ENCODE peak calls at places on chromosome 18, in eight cellular contexts. One of them, this sample, is unnamed.
A peak's percentile ranks its signal among the peaks of the same experiment; 100 is the strongest.

GRCh38 chr18:21264651-21265050 is 22.6 kb downstream of the GREB1L start:
- DNase-seq in HCT116: no peak
- DNase-seq in cardiac muscle cell: peak; percentile 44
- DNase-seq in HepG2: peak; percentile 89
- DNase-seq in AG09309: no peak
- DNase-seq in HFF-Myc: no peak
- DNase-seq in epithelial cell of esophagus: peak; percentile 67
- DNase-seq in fibroblast of lung: peak; percentile 8
- DNase-seq in this sample: no peak

GRCh38 chr18:13371689-13372404 is 153.3 kb downstream of the LDLRAD4 start:
- DNase-seq in HCT116: no peak
- DNase-seq in cardiac muscle cell: no peak
- DNase-seq in HepG2: no peak
- DNase-seq in AG09309: no peak
- DNase-seq in HFF-Myc: no peak
- DNase-seq in epithelial cell of esophagus: no peak
- DNase-seq in fibroblast of lung: no peak
- DNase-seq in this sample: no peak

GRCh38 chr18:68387246-68387645 is 327.7 kb downstream of the TMX3 start:
- DNase-seq in HCT116: no peak
- DNase-seq in cardiac muscle cell: no peak
- DNase-seq in HepG2: no peak
- DNase-seq in AG09309: peak; percentile 51
- DNase-seq in HFF-Myc: no peak
- DNase-seq in epithelial cell of esophagus: peak; percentile 44
- DNase-seq in fibroblast of lung: no peak
- DNase-seq in this sample: no peak

GRCh38 chr18:79479761-79480161 is 84.0 kb downstream of the NFATC1 start:
- DNase-seq in HCT116: no peak
- DNase-seq in cardiac muscle cell: no peak
- DNase-seq in HepG2: no peak
- DNase-seq in AG09309: no peak
- DNase-seq in HFF-Myc: no peak
- DNase-seq in epithelial cell of esophagus: no peak
- DNase-seq in fibroblast of lung: no peak
- DNase-seq in this sample: peak; percentile 50

GRCh38 chr18:25350561-25351201 is 1.3 kb downstream of the ZNF521 start:
- DNase-seq in HCT116: no peak
- DNase-seq in cardiac muscle cell: peak; percentile 65
- DNase-seq in HepG2: no peak
- DNase-seq in AG09309: no peak
- DNase-seq in HFF-Myc: no peak
- DNase-seq in epithelial cell of esophagus: peak; percentile 6
- DNase-seq in fibroblast of lung: peak; percentile 61
- DNase-seq in this sample: no peak

GRCh38 chr18:292271-292670 is 24.4 kb upstream of the THOC1 start:
- DNase-seq in HCT116: no peak
- DNase-seq in cardiac muscle cell: peak; percentile 34
- DNase-seq in HepG2: no peak
- DNase-seq in AG09309: no peak
- DNase-seq in HFF-Myc: no peak
- DNase-seq in epithelial cell of esophagus: no peak
- DNase-seq in fibroblast of lung: no peak
- DNase-seq in this sample: no peak

GRCh38 chr18:26526128-26526965 is 22.0 kb downstream of the KCTD1 start:
- DNase-seq in HCT116: no peak
- DNase-seq in cardiac muscle cell: no peak
- DNase-seq in HepG2: no peak
- DNase-seq in AG09309: no peak
- DNase-seq in HFF-Myc: no peak
- DNase-seq in epithelial cell of esophagus: no peak
- DNase-seq in fibroblast of lung: no peak
- DNase-seq in this sample: no peak

GRCh38 chr18:46950064-46950656 is 32.8 kb downstream of the KATNAL2 start:
- DNase-seq in HCT116: no peak
- DNase-seq in cardiac muscle cell: peak; percentile 14
- DNase-seq in HepG2: peak; percentile 30
- DNase-seq in AG09309: no peak
- DNase-seq in HFF-Myc: no peak
- DNase-seq in epithelial cell of esophagus: peak; percentile 19
- DNase-seq in fibroblast of lung: peak; percentile 24
- DNase-seq in this sample: no peak

GRCh38 chr18:59921384-59921891 is 21.6 kb downstream of the PMAIP1 start:
- DNase-seq in HCT116: no peak
- DNase-seq in cardiac muscle cell: no peak
- DNase-seq in HepG2: no peak
- DNase-seq in AG09309: no peak
- DNase-seq in HFF-Myc: no peak
- DNase-seq in epithelial cell of esophagus: no peak
- DNase-seq in fibroblast of lung: no peak
- DNase-seq in this sample: no peak

GRCh38 chr18:58174285-58174684 is 130.3 kb downstream of the NEDD4L start:
- DNase-seq in HCT116: no peak
- DNase-seq in cardiac muscle cell: no peak
- DNase-seq in HepG2: no peak
- DNase-seq in AG09309: no peak
- DNase-seq in HFF-Myc: no peak
- DNase-seq in epithelial cell of esophagus: no peak
- DNase-seq in fibroblast of lung: no peak
- DNase-seq in this sample: no peak

GRCh38 chr18:21489119-21489750 is 111.3 kb downstream of the ESCO1 start:
- DNase-seq in HCT116: peak; percentile 40
- DNase-seq in cardiac muscle cell: peak; percentile 77
- DNase-seq in HepG2: peak; percentile 63
- DNase-seq in AG09309: no peak
- DNase-seq in HFF-Myc: peak; percentile 26
- DNase-seq in epithelial cell of esophagus: peak; percentile 74
- DNase-seq in fibroblast of lung: peak; percentile 72
- DNase-seq in this sample: no peak

GRCh38 chr18:74457043-74457742 is at the start of gene DIPK1C:
- DNase-seq in HCT116: no peak
- DNase-seq in cardiac muscle cell: no peak
- DNase-seq in HepG2: no peak
- DNase-seq in AG09309: no peak
- DNase-seq in HFF-Myc: no peak
- DNase-seq in epithelial cell of esophagus: no peak
- DNase-seq in fibroblast of lung: no peak
- DNase-seq in this sample: peak; percentile 31

GRCh38 chr18:74389161-74389927 is 67.8 kb downstream of the DIPK1C start:
- DNase-seq in HCT116: no peak
- DNase-seq in cardiac muscle cell: peak; percentile 17
- DNase-seq in HepG2: no peak
- DNase-seq in AG09309: no peak
- DNase-seq in HFF-Myc: no peak
- DNase-seq in epithelial cell of esophagus: no peak
- DNase-seq in fibroblast of lung: no peak
- DNase-seq in this sample: no peak

GRCh38 chr18:42038936-42039335 is 83.9 kb downstream of the PIK3C3 start:
- DNase-seq in HCT116: no peak
- DNase-seq in cardiac muscle cell: peak; percentile 88
- DNase-seq in HepG2: no peak
- DNase-seq in AG09309: peak; percentile 94
- DNase-seq in HFF-Myc: peak; percentile 43
- DNase-seq in epithelial cell of esophagus: peak; percentile 45
- DNase-seq in fibroblast of lung: peak; percentile 59
- DNase-seq in this sample: no peak

GRCh38 chr18:46324556-46324955 is 220.4 kb downstream of the HAUS1 start:
- DNase-seq in HCT116: peak; percentile 56
- DNase-seq in cardiac muscle cell: peak; percentile 85
- DNase-seq in HepG2: no peak
- DNase-seq in AG09309: peak; percentile 13
- DNase-seq in HFF-Myc: peak; percentile 17
- DNase-seq in epithelial cell of esophagus: peak; percentile 83
- DNase-seq in fibroblast of lung: peak; percentile 69
- DNase-seq in this sample: no peak

DNA sequence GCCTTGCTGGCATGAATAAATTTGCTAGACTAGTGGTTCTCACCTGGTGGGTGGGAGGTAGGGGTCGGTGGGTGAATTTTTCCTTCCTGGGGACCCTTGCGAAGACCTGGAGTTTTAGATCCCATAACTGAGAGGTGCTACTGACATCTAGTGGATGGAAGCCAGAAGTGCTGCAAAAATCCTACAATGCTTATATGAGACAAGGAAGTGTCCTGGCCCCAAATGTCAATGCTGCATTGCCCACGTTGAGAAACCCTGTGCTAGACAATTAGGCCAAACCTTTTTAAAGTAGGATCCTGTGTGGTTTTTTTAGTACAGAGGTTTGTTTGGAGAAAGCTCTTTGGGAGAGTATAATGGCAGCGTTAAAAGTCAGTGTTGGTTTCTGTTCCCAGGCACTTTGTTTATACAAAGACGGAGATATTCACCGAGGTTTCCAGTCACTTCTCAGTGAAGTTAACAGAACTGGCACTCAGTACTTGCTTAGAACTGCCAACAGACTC is 9.6 kb downstream of the SERPINB8 start:
- DNase-seq in HCT116: peak; percentile 41
- DNase-seq in cardiac muscle cell: peak; percentile 80
- DNase-seq in HepG2: peak; percentile 66
- DNase-seq in AG09309: no peak
- DNase-seq in HFF-Myc: peak; percentile 52
- DNase-seq in epithelial cell of esophagus: peak; percentile 33
- DNase-seq in fibroblast of lung: peak; percentile 76
- DNase-seq in this sample: no peak
- H3K4me3 ChIP-seq in HCT116: no peak overlapping the region
- H3K4me3 ChIP-seq in cardiac muscle cell: no peak overlapping the region
- H3K4me3 ChIP-seq in HepG2: no peak overlapping the region
- H3K4me3 ChIP-seq in AG09309: peak overlapping the region; percentile 26
- H3K4me3 ChIP-seq in HFF-Myc: no peak overlapping the region
- H3K4me3 ChIP-seq in epithelial cell of esophagus: no peak overlapping the region
- H3K4me3 ChIP-seq in fibroblast of lung: peak overlapping the region; percentile 46
- H3K4me3 ChIP-seq in this sample: peak overlapping the region; percentile 43

DNA sequence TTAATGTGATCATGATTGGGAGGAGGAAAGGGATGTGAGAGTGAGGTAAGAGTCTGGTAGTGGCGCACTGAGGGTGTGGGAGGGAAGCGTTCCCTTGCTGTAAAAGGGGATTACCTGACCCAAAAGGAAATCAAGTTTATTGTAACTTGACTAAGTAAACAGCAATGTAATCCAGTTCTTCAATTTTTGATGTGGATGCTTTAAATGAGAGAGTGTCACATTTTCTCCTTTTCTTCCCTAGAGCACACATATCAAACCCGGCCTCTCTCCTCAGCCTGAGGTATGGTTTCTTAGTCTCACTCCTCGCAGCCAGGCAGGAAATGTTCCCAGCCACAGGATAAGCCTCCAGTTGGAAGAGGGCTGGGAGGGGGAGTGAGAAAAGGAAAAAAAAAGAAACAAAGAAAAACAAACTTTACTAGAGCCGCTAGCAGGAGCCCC is 688 bp upstream of the ARHGAP28 start:
- DNase-seq in HCT116: no peak
- DNase-seq in cardiac muscle cell: no peak
- DNase-seq in HepG2: no peak
- DNase-seq in AG09309: no peak
- DNase-seq in HFF-Myc: no peak
- DNase-seq in epithelial cell of esophagus: no peak
- DNase-seq in fibroblast of lung: no peak
- DNase-seq in this sample: no peak
- H3K4me3 ChIP-seq in HCT116: no peak overlapping the region
- H3K4me3 ChIP-seq in cardiac muscle cell: peak overlapping the region; percentile 34
- H3K4me3 ChIP-seq in HepG2: no peak overlapping the region
- H3K4me3 ChIP-seq in AG09309: peak overlapping the region; percentile 48
- H3K4me3 ChIP-seq in HFF-Myc: peak overlapping the region; percentile 55
- H3K4me3 ChIP-seq in epithelial cell of esophagus: peak overlapping the region; percentile 52
- H3K4me3 ChIP-seq in fibroblast of lung: no peak overlapping the region
- H3K4me3 ChIP-seq in this sample: peak overlapping the region; percentile 65

GRCh38 chr18:34397286-34397896 is 172.7 kb upstream of the NOL4 start:
- DNase-seq in HCT116: no peak
- DNase-seq in cardiac muscle cell: no peak
- DNase-seq in HepG2: peak; percentile 70
- DNase-seq in AG09309: no peak
- DNase-seq in HFF-Myc: no peak
- DNase-seq in epithelial cell of esophagus: no peak
- DNase-seq in fibroblast of lung: no peak
- DNase-seq in this sample: no peak

GRCh38 chr18:34400837-34401236 is 176.1 kb upstream of the NOL4 start:
- DNase-seq in HCT116: no peak
- DNase-seq in cardiac muscle cell: no peak
- DNase-seq in HepG2: no peak
- DNase-seq in AG09309: no peak
- DNase-seq in HFF-Myc: no peak
- DNase-seq in epithelial cell of esophagus: no peak
- DNase-seq in fibroblast of lung: no peak
- DNase-seq in this sample: no peak

GRCh38 chr18:34401775-34402174 is 177.1 kb upstream of the NOL4 start:
- DNase-seq in HCT116: no peak
- DNase-seq in cardiac muscle cell: no peak
- DNase-seq in HepG2: no peak
- DNase-seq in AG09309: no peak
- DNase-seq in HFF-Myc: no peak
- DNase-seq in epithelial cell of esophagus: no peak
- DNase-seq in fibroblast of lung: no peak
- DNase-seq in this sample: no peak

GRCh38 chr18:34399892-34400291 is 175.2 kb upstream of the NOL4 start:
- DNase-seq in HCT116: no peak
- DNase-seq in cardiac muscle cell: no peak
- DNase-seq in HepG2: no peak
- DNase-seq in AG09309: no peak
- DNase-seq in HFF-Myc: no peak
- DNase-seq in epithelial cell of esophagus: no peak
- DNase-seq in fibroblast of lung: no peak
- DNase-seq in this sample: no peak
- H3K4me3 ChIP-seq in HCT116: no peak overlapping the region
- H3K4me3 ChIP-seq in cardiac muscle cell: no peak overlapping the region
- H3K4me3 ChIP-seq in HepG2: no peak overlapping the region
- H3K4me3 ChIP-seq in AG09309: no peak overlapping the region
- H3K4me3 ChIP-seq in HFF-Myc: no peak overlapping the region
- H3K4me3 ChIP-seq in epithelial cell of esophagus: no peak overlapping the region
- H3K4me3 ChIP-seq in fibroblast of lung: no peak overlapping the region
- H3K4me3 ChIP-seq in this sample: no peak overlapping the region

GRCh38 chr18:2568129-2568528 is 3.2 kb downstream of the METTL4 start:
- DNase-seq in HCT116: no peak
- DNase-seq in cardiac muscle cell: no peak
- DNase-seq in HepG2: no peak
- DNase-seq in AG09309: no peak
- DNase-seq in HFF-Myc: no peak
- DNase-seq in epithelial cell of esophagus: no peak
- DNase-seq in fibroblast of lung: no peak
- DNase-seq in this sample: no peak

GRCh38 chr18:2571200-2572143 is at the start of the genes METTL4 and NDC80:
- DNase-seq in HCT116: peak; percentile 79
- DNase-seq in cardiac muscle cell: peak; percentile 93
- DNase-seq in HepG2: peak; percentile 85
- DNase-seq in AG09309: no peak
- DNase-seq in HFF-Myc: peak; percentile 51
- DNase-seq in epithelial cell of esophagus: peak; percentile 90
- DNase-seq in fibroblast of lung: peak; percentile 90
- DNase-seq in this sample: peak; percentile 10

GRCh38 chr18:2568605-2569004 is 2.7 kb downstream of the METTL4 start:
- DNase-seq in HCT116: no peak
- DNase-seq in cardiac muscle cell: no peak
- DNase-seq in HepG2: no peak
- DNase-seq in AG09309: no peak
- DNase-seq in HFF-Myc: no peak
- DNase-seq in epithelial cell of esophagus: no peak
- DNase-seq in fibroblast of lung: no peak
- DNase-seq in this sample: no peak

GRCh38 chr18:2570772-2571199 is 519 bp downstream of the METTL4 start:
- DNase-seq in HCT116: peak; percentile 55
- DNase-seq in cardiac muscle cell: peak; percentile 82
- DNase-seq in HepG2: peak; percentile 60
- DNase-seq in AG09309: no peak
- DNase-seq in HFF-Myc: peak; percentile 24
- DNase-seq in epithelial cell of esophagus: peak; percentile 71
- DNase-seq in fibroblast of lung: peak; percentile 78
- DNase-seq in this sample: peak; percentile 29

GRCh38 chr18:2569338-2570207 is 1.7 kb downstream of the METTL4 start:
- DNase-seq in HCT116: no peak
- DNase-seq in cardiac muscle cell: no peak
- DNase-seq in HepG2: no peak
- DNase-seq in AG09309: no peak
- DNase-seq in HFF-Myc: no peak
- DNase-seq in epithelial cell of esophagus: no peak
- DNase-seq in fibroblast of lung: no peak
- DNase-seq in this sample: no peak
- H3K4me3 ChIP-seq in HCT116: peak overlapping the region; percentile 80
- H3K4me3 ChIP-seq in cardiac muscle cell: no peak overlapping the region
- H3K4me3 ChIP-seq in HepG2: peak overlapping the region; percentile 82
- H3K4me3 ChIP-seq in AG09309: peak overlapping the region; percentile 78
- H3K4me3 ChIP-seq in HFF-Myc: peak overlapping the region; percentile 77
- H3K4me3 ChIP-seq in epithelial cell of esophagus: peak overlapping the region; percentile 87
- H3K4me3 ChIP-seq in fibroblast of lung: peak overlapping the region; percentile 77
- H3K4me3 ChIP-seq in this sample: peak overlapping the region; percentile 66

This sample was measured in ascending aorta.